ENCODE peak calls at places on chromosomes 2 and 18, in seven cellular contexts. X, D, C, R, F, S and B are unnamed samples.

GRCh38 chr2:152348388-152348787 is 13.4 kb downstream of the FMNL2 start:
- DNase-seq in X (no peak), D (no peak), C (no peak), R (no peak), F (no peak), S (no peak), B (no peak)

GRCh38 chr2:107418713-107419112 is 408.0 kb upstream of the RGPD4 start:
- DNase-seq in X (no peak), D (no peak), C (no peak), R (no peak), F (no peak), S (no peak), B (no peak)

GRCh38 chr2:199814084-199814844 is 36.7 kb downstream of the FTCDNL1 start:
- DNase-seq in X (no peak), D (no peak), C (no peak), R (no peak), F (no peak), S (no peak), B (no peak)

GRCh38 chr2:218655751-218656150 is 3.7 kb downstream of the ZNF142 start:
- DNase-seq in X (no peak), D (no peak), C (no peak), R (no peak), F (no peak), S (no peak), B (no peak)

GRCh38 chr2:16454621-16455020 is 211.0 kb downstream of the CYRIA start:
- DNase-seq in X (no peak), D (no peak), C (no peak), R (no peak), F (no peak), S (no peak), B (no peak)

GRCh38 chr2:231037202-231037730 is at the start of gene C2orf72:
- DNase-seq in X (no peak), D (no peak), C (no peak), R (peak), F (peak), S (peak), B (no peak)

GRCh38 chr2:100236166-100236565 is 86.1 kb downstream of the LONRF2 start:
- DNase-seq in X (no peak), D (no peak), C (no peak), R (no peak), F (no peak), S (no peak), B (peak)

GRCh38 chr2:110959233-110959632 is 161.5 kb upstream of the BCL2L11 start:
- DNase-seq in X (no peak), D (no peak), C (no peak), R (no peak), F (no peak), S (no peak), B (no peak)

GRCh38 chr2:8076453-8077284 is 605.2 kb upstream of the ID2 start:
- DNase-seq in X (no peak), D (no peak), C (no peak), R (no peak), F (no peak), S (no peak), B (no peak)

GRCh38 chr18:55268146-55268545 is 308.9 kb upstream of the CCDC68 start:
- DNase-seq in X (no peak), D (no peak), C (no peak), R (no peak), F (peak), S (no peak), B (no peak)

GRCh38 chr2:4522498-4523421 is 819.4 kb downstream of the DCDC2C start:
- DNase-seq in X (no peak), D (no peak), C (no peak), R (no peak), F (no peak), S (no peak), B (no peak)

GRCh38 chr2:147468349-147468748 is 376.5 kb upstream of the ACVR2A start:
- DNase-seq in X (no peak), D (no peak), C (no peak), R (peak), F (no peak), S (no peak), B (no peak)

GRCh38 chr18:69817335-69817935 is 130.2 kb downstream of the CD226 start:
- DNase-seq in X (no peak), D (no peak), C (no peak), R (no peak), F (no peak), S (no peak), B (no peak)

DNA sequence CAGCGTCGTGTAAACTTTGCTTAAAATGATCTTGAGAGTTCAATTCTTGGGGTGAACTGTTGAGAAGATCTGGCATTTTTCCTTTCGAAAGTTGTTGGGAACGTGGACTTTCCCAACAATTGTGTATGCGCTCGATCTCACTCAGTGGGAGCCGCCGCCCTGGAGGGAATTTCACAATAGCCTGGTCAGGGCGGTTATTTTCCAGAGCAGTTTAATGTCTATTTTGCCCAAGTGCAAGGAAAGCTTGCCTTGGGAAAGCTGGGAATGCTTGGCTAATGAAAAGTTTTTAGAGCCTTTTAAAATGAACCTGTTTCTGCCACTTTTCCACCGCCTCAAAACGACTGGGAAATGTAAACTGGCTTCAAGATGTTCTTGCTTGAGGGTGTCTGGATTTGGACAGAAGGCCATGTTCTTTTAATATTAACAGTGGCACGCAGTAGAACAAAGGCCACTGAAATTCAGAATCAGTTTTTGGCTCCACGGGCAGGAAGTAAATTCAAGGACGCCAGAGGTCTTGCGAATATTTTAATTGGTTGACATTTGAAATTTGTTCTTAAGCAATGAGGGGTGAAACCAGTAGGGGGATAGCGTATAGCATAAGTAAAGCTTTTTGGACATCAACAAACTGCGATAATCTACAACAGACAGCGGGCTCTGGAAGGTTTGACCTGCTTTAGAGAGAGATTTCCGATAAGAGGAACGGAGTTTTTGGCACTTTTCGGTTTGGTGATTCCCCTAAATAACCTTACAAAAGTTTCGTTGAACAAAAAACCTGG is 1.2 kb downstream of the CFLAR start:
- DNase-seq in X (no peak), D (peak), C (peak), R (peak), F (peak), S (peak), B (no peak)
- TF ChIP-seq CTCF in X (peak), D (peak), C (peak), R (peak), F (peak), S (peak), B (peak)

DNA sequence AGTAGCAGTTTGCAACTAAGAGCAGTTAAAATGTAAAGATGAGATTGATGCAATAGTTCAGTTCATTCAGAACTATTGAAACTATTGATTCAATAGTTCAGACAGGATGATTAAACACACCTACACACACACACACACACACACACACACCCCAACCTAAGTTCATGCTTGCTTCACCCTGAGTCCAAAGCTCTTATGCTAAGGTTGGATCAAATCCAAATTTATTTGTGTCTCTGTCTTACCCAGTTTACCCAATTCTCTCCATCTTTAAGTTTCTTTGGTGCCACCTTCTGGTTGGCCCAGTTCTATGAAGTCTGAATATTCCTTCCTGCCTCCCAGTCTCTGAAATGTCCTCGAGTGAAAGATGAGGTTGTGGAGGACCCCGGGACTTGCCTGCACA is 5.1 kb downstream of the SERPINB8 start:
- DNase-seq in X (no peak), D (peak), C (no peak), R (peak), F (no peak), S (peak), B (no peak)
- TF ChIP-seq CTCF in X (no peak), D (peak), C (no peak), R (peak), F (peak), S (peak), B (peak)

DNA sequence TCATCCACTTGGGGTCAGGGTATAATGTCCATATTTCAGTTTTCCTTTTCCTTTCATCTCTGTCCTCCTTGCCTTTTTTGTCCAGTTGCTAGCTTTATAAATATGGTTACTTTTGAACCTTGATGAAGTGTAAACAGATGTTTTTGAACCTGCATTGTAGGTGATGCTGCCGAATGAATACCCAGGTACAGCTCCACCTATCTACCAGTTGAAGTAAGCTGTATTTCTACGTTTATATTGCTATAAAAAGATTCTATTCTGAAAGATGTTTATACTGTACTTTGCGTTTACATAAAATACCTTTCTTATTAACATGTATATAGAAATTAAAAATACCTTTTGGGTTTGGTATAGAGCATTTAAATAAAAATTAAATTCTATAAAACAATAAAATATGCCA is 2.2 kb downstream of the IMPACT start:
- DNase-seq in X (no peak), D (no peak), C (no peak), R (peak), F (no peak), S (no peak), B (no peak)
- TF ChIP-seq CTCF in X (no peak), D (no peak), C (no peak), R (peak), F (no peak), S (peak), B (peak)

DNA sequence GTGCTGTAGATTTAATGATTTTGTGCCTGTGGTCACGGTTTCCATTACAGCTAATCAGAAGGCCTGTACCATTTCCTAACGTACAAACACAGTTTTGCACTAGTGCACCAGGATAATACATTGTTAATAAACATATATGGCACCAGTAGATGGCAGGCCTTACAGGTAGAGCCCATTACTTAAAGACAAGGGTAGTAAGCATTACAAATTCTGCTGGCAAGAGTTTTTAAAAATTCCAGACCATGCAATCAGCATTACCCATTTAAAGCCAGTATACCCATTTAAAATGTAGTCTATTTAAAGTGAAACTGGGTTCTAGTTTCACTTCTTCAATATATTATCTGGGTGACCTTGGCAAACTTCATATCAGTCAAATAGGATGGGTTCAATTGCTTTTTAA is 224.2 kb downstream of the NUP35 start:
- DNase-seq in X (no peak), D (no peak), C (no peak), R (no peak), F (no peak), S (no peak), B (no peak)
- TF ChIP-seq CTCF in X (no peak), D (no peak), C (no peak), R (no peak), F (no peak), S (no peak), B (no peak)

GRCh38 chr2:170236639-170237037 is 58.7 kb downstream of the MYO3B start:
- DNase-seq in X (no peak), D (no peak), C (no peak), R (no peak), F (no peak), S (no peak), B (no peak)

GRCh38 chr2:170240629-170241028 is 62.7 kb downstream of the MYO3B start:
- DNase-seq in X (no peak), D (no peak), C (no peak), R (no peak), F (no peak), S (no peak), B (no peak)

GRCh38 chr2:170237572-170238120 is 59.7 kb downstream of the MYO3B start:
- DNase-seq in X (no peak), D (no peak), C (no peak), R (no peak), F (no peak), S (no peak), B (no peak)

GRCh38 chr2:170238776-170239175 is 60.8 kb downstream of the MYO3B start:
- DNase-seq in X (no peak), D (no peak), C (no peak), R (no peak), F (no peak), S (no peak), B (no peak)

GRCh38 chr2:170235860-170236638 is 58.1 kb downstream of the MYO3B start:
- DNase-seq in X (no peak), D (no peak), C (no peak), R (peak), F (peak), S (peak), B (no peak)
- TF ChIP-seq CTCF in X (no peak), D (peak), C (peak), R (peak), F (peak), S (peak), B (peak)